ENCODE peak calls at places on chromosome 11, in four cellular contexts. G, R, M and D are unnamed samples.

GRCh38 chr11:12802418-12803085 is 128.3 kb downstream of the TEAD1 start:
- DNase-seq in G (peak; percentile 79), R (peak; percentile 84), M (peak; percentile 75), D (peak; percentile 71)

GRCh38 chr11:79440451-79441158 is at the start of gene TENM4:
- DNase-seq in G (peak; percentile 69), R (peak; percentile 67), M (peak; percentile 93), D (peak; percentile 78)

GRCh38 chr11:25529572-25529971 is 802.4 kb upstream of the ANO3 start:
- DNase-seq in G (no peak), R (no peak), M (no peak), D (no peak)

GRCh38 chr11:3222941-3223905 is 4.6 kb upstream of the MRGPRG start:
- DNase-seq in G (no peak), R (no peak), M (no peak), D (no peak)

GRCh38 chr11:15720460-15720859 is 605.7 kb downstream of the INSC start:
- DNase-seq in G (no peak), R (peak; percentile 18), M (no peak), D (no peak)

GRCh38 chr11:133934599-133935550 is 21.9 kb downstream of the IGSF9B start:
- DNase-seq in G (no peak), R (peak; percentile 62), M (no peak), D (no peak)

GRCh38 chr11:61680622-61681191 is 516 bp downstream of the DAGLA start:
- DNase-seq in G (no peak), R (no peak), M (no peak), D (no peak)

GRCh38 chr11:83655996-83656395 is 369.8 kb upstream of the CCDC90B start:
- DNase-seq in G (no peak), R (no peak), M (no peak), D (no peak)

GRCh38 chr11:44016129-44016528 is 31.7 kb upstream of the ACCSL start:
- DNase-seq in G (no peak), R (peak; percentile 78), M (peak; percentile 61), D (peak; percentile 30)

GRCh38 chr11:77187776-77188175 is 59.7 kb downstream of the MYO7A start:
- DNase-seq in G (no peak), R (no peak), M (no peak), D (no peak)

GRCh38 chr11:30879322-30880020 is 293.3 kb upstream of the MPPED2 start:
- DNase-seq in G (no peak), R (peak; percentile 78), M (no peak), D (no peak)

GRCh38 chr11:129375731-129376657 is at the start of gene BARX2:
- DNase-seq in G (peak; percentile 80), R (peak; percentile 66), M (no peak), D (peak; percentile 55)

GRCh38 chr11:30583505-30584280 is 2.5 kb downstream of the MPPED2 start:
- DNase-seq in G (peak; percentile 49), R (no peak), M (peak; percentile 36), D (no peak)

GRCh38 chr11:71977743-71978418 is 20.8 kb upstream of the IL18BP start:
- DNase-seq in G (no peak), R (peak; percentile 71), M (no peak), D (no peak)

GRCh38 chr11:8060801-8061554 is 20.0 kb upstream of the TUB start:
- DNase-seq in G (peak; percentile 29), R (peak; percentile 15), M (no peak), D (no peak)

GRCh38 chr11:2168286-2169000 is 3.2 kb downstream of the TH start:
- DNase-seq in G (no peak), R (no peak), M (no peak), D (no peak)

GRCh38 chr11:46222485-46223251 is 54.8 kb upstream of the CREB3L1 start:
- DNase-seq in G (no peak), R (no peak), M (no peak), D (no peak)

GRCh38 chr11:42179211-42179610 is 719.8 kb upstream of the LRRC4C start:
- DNase-seq in G (no peak), R (no peak), M (no peak), D (no peak)
- TF ChIP-seq CTCF in G (no peak), R (no peak), M (no peak), D (no peak)

DNA sequence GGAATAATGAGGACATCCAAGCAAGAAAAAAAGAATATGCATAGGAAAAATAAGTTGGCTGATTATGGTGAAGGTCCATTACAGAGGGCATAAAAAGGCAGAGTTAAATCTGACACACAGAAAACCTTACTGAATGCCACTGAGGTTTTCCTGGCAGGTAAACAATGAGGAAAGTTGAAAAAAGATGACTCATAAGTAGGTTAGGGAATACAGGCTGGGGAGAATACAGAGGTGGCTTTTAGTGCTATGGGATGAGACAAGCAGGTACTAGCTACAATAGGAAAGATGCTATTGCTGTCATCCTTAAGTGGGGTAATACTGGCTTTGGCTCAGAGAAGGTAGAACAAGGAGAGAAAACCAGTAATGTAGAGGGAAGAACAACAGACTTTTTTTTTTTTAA is 44.7 kb downstream of the CSTF3 start:
- DNase-seq in G (no peak), R (peak; percentile 6), M (no peak), D (no peak)
- TF ChIP-seq CTCF in G (no peak), R (no peak), M (no peak), D (no peak)

DNA sequence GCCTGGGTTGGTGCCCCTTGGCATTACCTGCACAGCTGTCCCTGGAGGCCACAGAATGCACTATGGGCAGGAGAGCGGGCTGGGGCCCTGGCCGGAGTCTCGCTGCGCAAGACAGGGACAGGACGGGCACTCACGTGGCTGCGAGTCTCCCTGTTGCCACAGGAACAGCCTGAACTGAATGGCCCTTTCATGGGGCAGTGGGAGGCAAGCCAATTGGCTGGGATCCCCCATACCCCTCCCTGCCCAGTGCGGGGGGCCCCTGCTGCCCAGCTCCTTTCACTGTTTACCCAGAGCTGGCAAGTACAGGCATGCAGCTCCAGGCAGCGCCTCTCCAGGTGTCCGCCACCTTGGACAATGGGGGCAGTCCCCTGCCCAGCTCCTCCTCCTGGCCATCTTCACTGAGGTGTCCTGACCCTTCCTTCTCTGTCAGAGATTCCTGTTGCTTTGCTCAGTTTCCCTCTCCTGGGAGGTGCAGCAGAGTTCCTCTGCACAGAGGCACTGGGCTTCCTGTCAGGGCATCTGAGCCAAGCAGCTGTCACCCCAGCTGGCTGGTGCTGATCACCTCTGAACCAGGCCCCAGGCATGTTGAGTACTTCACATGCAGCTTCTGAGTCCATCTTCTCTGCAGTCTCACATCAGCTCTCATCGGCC is 5.2 kb downstream of the USP2 start:
- DNase-seq in G (peak; percentile 71), R (no peak), M (peak; percentile 54), D (no peak)
- TF ChIP-seq CTCF in G (no peak), R (no peak), M (no peak), D (no peak)

DNA sequence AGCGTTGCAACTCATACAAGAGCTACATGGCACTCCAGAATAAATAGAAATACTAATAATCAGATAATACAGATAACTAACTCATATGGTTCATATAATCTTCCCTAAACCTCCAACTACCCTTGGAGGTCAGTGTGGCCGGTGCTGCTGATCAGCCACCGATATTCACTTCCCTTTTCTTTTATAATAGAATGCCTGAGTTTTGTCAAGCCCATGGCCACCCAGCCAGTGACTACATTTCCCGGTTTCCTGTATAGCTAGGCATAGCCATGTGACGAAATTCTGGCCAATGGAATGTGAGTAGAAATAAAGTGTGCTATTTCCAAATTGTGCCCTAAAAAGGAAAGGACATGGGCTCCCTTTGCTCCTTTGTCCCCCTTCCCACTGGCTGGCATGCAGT is 5.9 kb upstream of the CAT start:
- DNase-seq in G (no peak), R (no peak), M (no peak), D (no peak)
- TF ChIP-seq CTCF in G (no peak), R (no peak), M (no peak), D (no peak)

DNA sequence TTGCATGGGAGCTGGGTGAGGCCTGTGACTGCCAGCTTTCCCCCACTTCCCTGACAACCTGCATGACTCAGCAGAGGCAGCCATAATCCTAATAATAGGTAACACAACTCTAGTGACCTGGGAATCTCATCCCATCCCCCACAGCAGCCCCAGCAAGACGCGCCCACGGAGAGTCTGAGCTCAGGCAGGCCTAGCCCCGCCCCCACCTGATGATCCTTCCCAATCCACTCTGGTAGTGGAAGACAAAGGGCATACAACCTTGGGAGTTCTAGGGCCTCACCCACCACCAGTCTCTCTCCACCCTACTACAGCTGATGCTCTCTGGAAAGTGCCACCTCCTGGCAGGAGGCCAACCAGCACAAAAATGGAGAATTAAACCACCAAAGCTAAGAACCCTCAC is 60.3 kb downstream of the CWF19L2 start:
- DNase-seq in G (no peak), R (no peak), M (no peak), D (no peak)
- TF ChIP-seq CTCF in G (no peak), R (no peak), M (no peak), D (no peak)

DNA sequence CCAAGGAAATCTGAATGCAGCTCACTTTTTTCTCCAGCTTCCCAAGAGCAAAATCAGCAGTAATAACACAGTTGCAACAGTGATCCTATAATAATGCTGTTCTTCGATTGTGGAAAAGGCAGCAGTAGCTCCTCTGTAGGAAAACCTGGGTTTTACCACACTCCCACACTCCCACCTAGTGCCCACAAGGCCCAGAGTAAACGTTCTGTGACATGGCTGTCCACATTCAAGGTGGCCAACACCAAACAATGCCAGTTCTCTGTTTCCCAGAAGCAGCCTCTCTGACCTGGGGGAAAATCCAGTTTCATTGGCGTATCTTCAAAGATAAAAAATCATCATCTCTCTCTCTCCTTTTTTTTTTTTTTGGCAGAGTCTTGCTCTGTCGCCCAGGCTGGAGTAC is 40.2 kb downstream of the WT1 start:
- DNase-seq in G (no peak), R (no peak), M (no peak), D (no peak)
- TF ChIP-seq CTCF in G (no peak), R (no peak), M (no peak), D (no peak)

GRCh38 chr11:113991170-113991569 is 16.3 kb downstream of the HTR3A start:
- DNase-seq in G (no peak), R (peak; percentile 65), M (peak; percentile 62), D (peak; percentile 39)
- TF ChIP-seq CTCF in G (no peak), R (no peak), M (no peak), D (no peak)

GRCh38 chr11:64064374-64065140 is 28.8 kb downstream of the FLRT1 start:
- DNase-seq in G (no peak), R (no peak), M (no peak), D (no peak)

GRCh38 chr11:64063741-64064140 is 28.0 kb downstream of the FLRT1 start:
- DNase-seq in G (no peak), R (no peak), M (no peak), D (no peak)

GRCh38 chr11:64067257-64067993 is 31.7 kb downstream of the FLRT1 start:
- DNase-seq in G (no peak), R (no peak), M (no peak), D (no peak)

GRCh38 chr11:64065141-64065465 is 29.4 kb downstream of the FLRT1 start:
- DNase-seq in G (no peak), R (no peak), M (no peak), D (no peak)

DNA sequence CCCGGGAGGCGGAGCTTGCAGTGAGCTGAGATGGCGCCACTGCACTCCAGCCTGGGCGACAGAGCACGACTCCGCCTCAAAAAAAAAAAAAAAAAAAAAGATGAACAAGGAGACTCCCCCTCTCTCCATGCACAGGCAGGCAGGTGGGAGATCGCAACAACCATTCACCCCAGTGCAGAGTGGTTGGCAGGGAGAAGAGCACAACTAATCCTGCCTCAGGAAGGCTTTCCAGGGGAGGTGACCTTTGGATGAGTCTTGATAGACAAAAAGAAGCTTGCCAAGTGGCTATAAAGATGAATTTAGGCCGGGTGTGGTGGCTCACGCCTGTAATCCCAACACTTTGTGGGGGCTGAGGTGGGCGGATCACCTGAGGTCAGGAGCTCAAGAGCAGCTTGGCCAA is 30.0 kb downstream of the FLRT1 start:
- DNase-seq in G (no peak), R (no peak), M (no peak), D (no peak)
- TF ChIP-seq CTCF in G (no peak), R (no peak), M (no peak), D (no peak)